ENCODE peak calls at places on chromosomes 16 and 17, in six cellular contexts. P is GM23248, S is SK-N-SH, I is HCT116, Z is PC-3, W is MM.1S. C is an unnamed sample.

GRCh38 chr16:21053595-21053994 is 97.1 kb downstream of the DNAH3 start:
- DNase-seq in P (no peak), S (no peak), I (no peak), Z (no peak), W (no peak), C (no peak)

GRCh38 chr16:89697616-89698331 is 3.7 kb downstream of the SPATA2L start:
- DNase-seq in P (no peak), S (peak), I (no peak), Z (no peak), W (no peak), C (no peak)

GRCh38 chr17:77214328-77214727 is 73.6 kb downstream of the SEC14L1 start:
- DNase-seq in P (no peak), S (no peak), I (no peak), Z (no peak), W (no peak), C (no peak)

GRCh38 chr16:46822270-46822669 is 8.7 kb downstream of the C16orf87 start:
- DNase-seq in P (peak), S (no peak), I (no peak), Z (no peak), W (peak), C (no peak)

GRCh38 chr17:63841350-63842172 is 924 bp downstream of the SMARCD2 start:
- DNase-seq in P (peak), S (peak), I (no peak), Z (peak), W (peak), C (peak)

GRCh38 chr16:64206877-64207276 is 915.0 kb downstream of the CDH11 start:
- DNase-seq in P (no peak), S (peak), I (no peak), Z (no peak), W (no peak), C (peak)

GRCh38 chr17:41635121-41636097 is 11.0 kb upstream of the KRT17 start:
- DNase-seq in P (peak), S (peak), I (no peak), Z (no peak), W (no peak), C (peak)

GRCh38 chr17:75183999-75184884 is 1.5 kb upstream of the SUMO2 start:
- DNase-seq in P (no peak), S (no peak), I (no peak), Z (no peak), W (no peak), C (no peak)

GRCh38 chr17:50056961-50057330 is 1.0 kb downstream of the ITGA3 start:
- DNase-seq in P (peak), S (no peak), I (no peak), Z (peak), W (no peak), C (peak)

GRCh38 chr16:58025351-58026138 is at the start of gene MMP15:
- DNase-seq in P (peak), S (peak), I (peak), Z (peak), W (peak), C (peak)

GRCh38 chr17:57995076-57995956 is 7.3 kb upstream of the VEZF1 start:
- DNase-seq in P (peak), S (peak), I (peak), Z (peak), W (peak), C (peak)

GRCh38 chr17:63542942-63543821 is 7.1 kb upstream of the DCAF7 start:
- DNase-seq in P (no peak), S (peak), I (no peak), Z (no peak), W (no peak), C (no peak)

GRCh38 chr16:52366997-52367396 is 179.9 kb downstream of the TOX3 start:
- DNase-seq in P (no peak), S (no peak), I (no peak), Z (no peak), W (no peak), C (no peak)

GRCh38 chr17:13385481-13385907 is 216.2 kb downstream of the HS3ST3A1 start:
- DNase-seq in P (peak), S (no peak), I (no peak), Z (peak), W (no peak), C (no peak)

GRCh38 chr16:54921229-54921824 is 9.3 kb upstream of the IRX5 start:
- DNase-seq in P (peak), S (no peak), I (no peak), Z (no peak), W (no peak), C (no peak)

GRCh38 chr17:77656054-77656453 is 302.4 kb upstream of the TNRC6C start:
- DNase-seq in P (no peak), S (no peak), I (no peak), Z (no peak), W (no peak), C (no peak)

GRCh38 chr16:21302898-21303528 is 24.9 kb upstream of the CRYM start:
- DNase-seq in P (peak), S (no peak), I (peak), Z (peak), W (no peak), C (no peak)

GRCh38 chr16:88274847-88275246 is 107.9 kb upstream of the ZNF469 start:
- DNase-seq in P (peak), S (peak), I (no peak), Z (no peak), W (no peak), C (no peak)

GRCh38 chr17:74635418-74635817 is 11.9 kb upstream of the CD300E start:
- DNase-seq in P (no peak), S (no peak), I (no peak), Z (no peak), W (no peak), C (peak)

GRCh38 chr16:2511128-2511785 is 2.5 kb upstream of the ATP6V0C start:
- DNase-seq in P (peak), S (no peak), I (no peak), Z (no peak), W (no peak), C (peak)

GRCh38 chr16:58464916-58465731 is 34.8 kb upstream of the NDRG4 start:
- DNase-seq in P (no peak), S (peak), I (no peak), Z (no peak), W (no peak), C (peak)

GRCh38 chr17:81050645-81051625 is 16.0 kb downstream of the BAIAP2 start:
- DNase-seq in P (no peak), S (no peak), I (no peak), Z (no peak), W (no peak), C (no peak)

GRCh38 chr17:59165933-59166342 is 10.4 kb downstream of the PRR11 start:
- DNase-seq in P (peak), S (peak), I (peak), Z (peak), W (peak), C (peak)

GRCh38 chr17:73633736-73634135 is 10.5 kb downstream of the SDK2 start:
- DNase-seq in P (no peak), S (no peak), I (no peak), Z (no peak), W (no peak), C (no peak)

GRCh38 chr16:83031524-83031923 is 404.8 kb downstream of the CDH13 start:
- DNase-seq in P (peak), S (no peak), I (no peak), Z (no peak), W (no peak), C (no peak)

GRCh38 chr16:28180660-28181556 is 30.9 kb downstream of the XPO6 start:
- DNase-seq in P (peak), S (no peak), I (no peak), Z (no peak), W (no peak), C (no peak)

GRCh38 chr17:58534901-58535421 is 20.5 kb upstream of the MTMR4 start:
- DNase-seq in P (peak), S (no peak), I (peak), Z (peak), W (no peak), C (no peak)

DNA sequence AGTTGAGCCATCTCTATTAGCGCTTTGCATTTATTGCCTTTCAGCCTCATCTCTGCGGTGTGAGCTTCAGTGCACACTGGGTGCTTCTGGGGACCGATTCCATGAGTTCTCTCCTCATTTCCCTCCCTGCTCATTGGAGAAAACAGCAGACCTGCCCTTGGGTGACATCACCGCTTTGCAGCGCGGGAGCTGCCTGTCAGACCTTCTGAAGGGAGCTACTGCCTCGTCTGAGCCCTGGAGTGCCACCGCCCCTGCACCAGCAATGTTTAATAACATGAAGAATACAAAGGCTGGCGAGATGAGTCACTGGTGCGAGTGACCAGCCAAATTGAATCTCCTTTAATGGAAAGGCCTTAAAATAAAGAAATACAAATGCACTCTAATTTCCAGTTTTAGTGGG is 30.3 kb upstream of the CPPED1 start:
- DNase-seq in P (peak), S (peak), I (peak), Z (peak), W (no peak), C (peak)
- H3K27ac ChIP-seq in P (no peak), S (no peak), I (no peak), Z (peak), W (no peak), C (no peak)

GRCh38 chr16:73060216-73060615 is 12.3 kb upstream of the ZFHX3 start:
- DNase-seq in P (no peak), S (peak), I (no peak), Z (no peak), W (no peak), C (no peak)

GRCh38 chr16:73057369-73058210 is 9.7 kb upstream of the ZFHX3 start:
- DNase-seq in P (peak), S (peak), I (no peak), Z (no peak), W (peak), C (peak)

GRCh38 chr16:73059779-73060178 is 11.9 kb upstream of the ZFHX3 start:
- DNase-seq in P (no peak), S (no peak), I (no peak), Z (no peak), W (no peak), C (no peak)

GRCh38 chr16:73058221-73058615 is 10.3 kb upstream of the ZFHX3 start:
- DNase-seq in P (peak), S (peak), I (no peak), Z (no peak), W (peak), C (no peak)

DNA sequence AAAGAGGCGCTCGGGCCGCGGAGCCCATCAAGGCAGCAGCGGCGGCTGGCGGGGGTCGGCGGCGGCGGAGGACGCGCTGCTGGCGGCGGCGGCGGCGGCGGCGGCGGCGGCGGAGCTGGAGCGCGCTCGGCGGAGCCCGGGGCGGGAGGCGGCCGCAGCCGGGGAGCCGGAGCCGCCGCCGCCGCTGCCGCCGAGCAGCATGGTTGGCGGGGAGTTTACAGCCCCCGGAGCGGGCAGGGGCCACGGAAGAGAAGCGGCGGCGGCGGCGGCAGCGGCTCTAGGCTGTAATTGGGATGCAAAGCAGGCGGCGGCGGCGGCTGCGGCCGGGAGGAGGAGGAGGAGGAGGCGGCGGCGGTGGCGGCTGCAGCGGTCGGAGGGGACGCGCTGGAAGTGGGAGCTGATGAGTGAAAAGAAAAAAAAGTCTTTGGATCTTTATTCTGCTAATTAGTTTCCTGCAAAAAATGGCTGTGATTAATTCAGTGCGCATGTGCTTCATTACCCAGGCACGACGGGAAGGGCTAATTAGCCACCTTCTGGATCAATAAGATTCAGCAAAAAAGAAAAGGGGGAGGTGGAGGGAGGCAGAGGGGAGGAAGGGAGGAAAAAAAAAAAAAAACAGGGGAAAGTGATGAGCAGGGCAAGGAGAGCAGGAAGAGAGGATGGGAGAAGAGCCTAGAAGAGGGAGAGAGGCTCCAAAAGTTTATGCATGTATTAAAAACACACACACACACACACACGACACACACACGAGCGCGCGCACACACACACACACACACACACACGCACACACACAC is 10.9 kb upstream of the ZFHX3 start:
- DNase-seq in P (peak), S (peak), I (peak), Z (peak), W (peak), C (peak)
- H3K9ac ChIP-seq in P (peak), S (peak), I (peak), Z (peak), W (no peak), C (no peak)

GRCh38 chr17:65550758-65551157 is 10.7 kb downstream of the AXIN2 start:
- DNase-seq in P (no peak), S (no peak), I (no peak), Z (no peak), W (no peak), C (no peak)

GRCh38 chr17:65553009-65553645 is 8.3 kb downstream of the AXIN2 start:
- DNase-seq in P (peak), S (no peak), I (no peak), Z (no peak), W (no peak), C (no peak)

GRCh38 chr17:65550075-65550635 is 11.3 kb downstream of the AXIN2 start:
- DNase-seq in P (no peak), S (no peak), I (no peak), Z (no peak), W (no peak), C (peak)

GRCh38 chr17:65552214-65552613 is 9.2 kb downstream of the AXIN2 start:
- DNase-seq in P (peak), S (no peak), I (no peak), Z (no peak), W (no peak), C (no peak)

DNA sequence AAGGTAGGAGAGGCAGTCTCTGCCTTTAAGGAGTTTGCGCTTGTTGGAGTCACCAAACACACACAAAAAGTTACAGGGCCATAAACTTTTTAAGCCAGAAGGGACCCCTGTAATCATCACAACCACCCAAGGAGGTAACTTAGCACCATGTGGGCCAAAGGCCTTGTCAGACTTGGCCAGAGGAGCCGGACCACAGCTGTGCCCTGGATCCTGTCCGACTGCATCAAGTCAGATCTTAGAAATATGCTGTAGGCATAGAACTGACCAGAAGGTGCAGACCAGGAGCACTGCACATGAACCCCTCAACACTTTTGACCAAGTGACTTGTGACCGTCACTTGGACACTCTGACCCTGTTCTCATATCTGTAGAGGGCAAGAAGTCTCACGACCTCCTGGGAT is 9.8 kb downstream of the AXIN2 start:
- DNase-seq in P (no peak), S (no peak), I (no peak), Z (no peak), W (no peak), C (no peak)
- TF ChIP-seq EZH2phosphoT487 in P (no peak), S (no peak), I (no peak), Z (no peak), W (no peak), C (no peak)

DNA sequence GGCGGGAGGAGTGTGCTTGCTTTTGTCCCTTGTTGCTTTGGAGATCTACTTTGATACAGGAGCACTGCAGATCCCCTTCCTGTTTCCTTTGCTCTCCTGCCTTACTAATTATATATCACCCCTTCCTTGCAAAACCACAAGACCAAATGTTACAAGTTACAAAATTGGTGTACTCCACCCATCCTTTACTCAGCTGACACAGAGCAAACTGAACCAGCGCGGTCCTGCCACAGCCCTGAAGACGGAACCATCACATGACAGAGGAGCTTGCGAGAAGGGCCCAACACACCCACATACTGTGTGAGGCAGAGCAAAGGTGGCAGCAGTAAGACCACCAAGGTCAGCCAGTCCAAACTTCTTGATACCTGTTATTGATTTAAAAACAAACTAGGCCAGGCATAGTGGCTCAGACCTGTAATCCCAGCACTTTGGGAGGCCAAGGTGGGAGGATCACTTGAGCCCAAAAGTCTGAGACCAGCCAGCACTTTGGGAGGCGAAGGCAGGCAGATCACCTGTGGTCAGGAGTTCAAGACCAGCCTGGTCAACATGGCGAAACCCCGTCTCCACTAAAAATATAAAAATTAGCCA is 33.2 kb downstream of the CYTH1 start:
- DNase-seq in P (peak), S (no peak), I (no peak), Z (peak), W (peak), C (no peak)
- H3K27ac ChIP-seq in P (peak), S (no peak), I (no peak), Z (peak), W (peak), C (no peak)

GRCh38 chr17:47702391-47702995 is 8.5 kb downstream of the TBKBP1 start:
- DNase-seq in P (no peak), S (no peak), I (no peak), Z (no peak), W (no peak), C (no peak)
- H3K9ac ChIP-seq in P (no peak), S (no peak), I (no peak), Z (no peak), W (no peak), C (no peak)

DNA sequence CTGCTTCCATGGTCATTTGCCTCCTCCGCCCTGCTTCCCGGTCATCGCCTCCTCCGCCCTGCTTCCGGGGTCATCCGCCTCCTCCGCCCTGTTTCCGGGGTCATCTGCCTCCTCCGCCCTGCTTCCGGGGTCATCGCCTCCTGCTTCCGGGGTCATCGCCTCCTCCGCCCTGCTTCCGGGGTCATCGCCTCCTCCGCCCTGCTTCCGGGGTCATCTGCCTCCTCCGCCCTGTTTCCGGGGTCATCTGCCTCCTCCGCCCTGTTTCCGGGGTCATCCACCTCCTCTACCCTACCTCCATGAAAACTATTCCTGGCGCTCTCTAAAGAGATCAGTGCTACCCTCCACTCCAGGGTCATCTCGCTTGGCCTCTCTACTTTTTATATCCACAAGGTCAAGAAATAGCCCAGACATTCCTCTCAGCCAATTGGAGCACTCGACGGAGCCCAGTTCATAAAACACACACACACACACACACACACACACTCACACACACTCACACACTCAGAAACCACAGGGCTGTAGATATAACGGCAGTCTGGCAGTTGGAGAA is 44.8 kb downstream of the TRARG1 start:
- DNase-seq in P (no peak), S (no peak), I (no peak), Z (no peak), W (no peak), C (no peak)
- TF ChIP-seq EZH2phosphoT487 in P (no peak), S (no peak), I (no peak), Z (no peak), W (no peak), C (no peak)

GRCh38 chr17:82502207-82502606 is 17.3 kb upstream of the FOXK2 start:
- DNase-seq in P (peak), S (no peak), I (no peak), Z (no peak), W (no peak), C (no peak)
- H3K27ac ChIP-seq in P (no peak), S (no peak), I (no peak), Z (no peak), W (no peak), C (no peak)

GRCh38 chr17:72590882-72591499 is 470.2 kb downstream of the SOX9 start:
- DNase-seq in P (peak), S (no peak), I (no peak), Z (peak), W (no peak), C (no peak)
- H3K9ac ChIP-seq in P (peak), S (peak), I (peak), Z (peak), W (peak), C (no peak)